ENCODE peak calls at places on chromosome 22, in eight cellular contexts. One of them, this sample, is unnamed.

GRCh38 chr22:42376721-42377177 is 55.5 kb downstream of the NFAM1 start:
- DNase-seq in RPMI7951: peak; percentile 59
- DNase-seq in HCEC 1CT: no peak
- DNase-seq in amniotic stem cell: no peak
- DNase-seq in NCI-H1092: peak; percentile 66
- DNase-seq in dorsolateral prefrontal cortex: peak; percentile 42
- DNase-seq in activated CD4-positive, alpha-beta memory T cell treated with anti-CD3 and anti-CD28 coated beads, Interleukin-2, amount 10 ng/mL, durations not matched to agents 7 days and 5 days: no peak
- DNase-seq in Daoy: peak; percentile 29
- DNase-seq in this sample: no peak

GRCh38 chr22:44219101-44219870 is 38.6 kb downstream of the PARVG start:
- DNase-seq in RPMI7951: no peak
- DNase-seq in HCEC 1CT: no peak
- DNase-seq in amniotic stem cell: no peak
- DNase-seq in NCI-H1092: no peak
- DNase-seq in dorsolateral prefrontal cortex: no peak
- DNase-seq in Daoy: no peak
- DNase-seq in activated CD4-positive, alpha-beta memory T cell treated with anti-CD3 and anti-CD28 coated beads, Interleukin-2, amount 10 ng/mL, durations not matched to agents 7 days and 5 days: no peak
- DNase-seq in this sample: no peak

GRCh38 chr22:46549971-46550641 is 12.7 kb upstream of the CELSR1 start:
- DNase-seq in amniotic stem cell: no peak
- DNase-seq in HCEC 1CT: no peak
- DNase-seq in dorsolateral prefrontal cortex: no peak
- DNase-seq in NCI-H1092: no peak
- DNase-seq in Daoy: no peak
- DNase-seq in activated CD4-positive, alpha-beta memory T cell treated with anti-CD3 and anti-CD28 coated beads, Interleukin-2, amount 10 ng/mL, durations not matched to agents 7 days and 5 days: no peak
- DNase-seq in RPMI7951: no peak
- DNase-seq in this sample: no peak

GRCh38 chr22:47591709-47592108 is 829.3 kb downstream of the TBC1D22A start:
- DNase-seq in HCEC 1CT: no peak
- DNase-seq in NCI-H1092: no peak
- DNase-seq in Daoy: no peak
- DNase-seq in dorsolateral prefrontal cortex: no peak
- DNase-seq in amniotic stem cell: no peak
- DNase-seq in activated CD4-positive, alpha-beta memory T cell treated with anti-CD3 and anti-CD28 coated beads, Interleukin-2, amount 10 ng/mL, durations not matched to agents 7 days and 5 days: no peak
- DNase-seq in RPMI7951: no peak
- DNase-seq in this sample: no peak

GRCh38 chr22:40498454-40499186 is 128.2 kb downstream of the SGSM3 start:
- DNase-seq in NCI-H1092: no peak
- DNase-seq in dorsolateral prefrontal cortex: no peak
- DNase-seq in HCEC 1CT: peak; percentile 94
- DNase-seq in RPMI7951: peak; percentile 93
- DNase-seq in Daoy: peak; percentile 95
- DNase-seq in amniotic stem cell: peak; percentile 38
- DNase-seq in activated CD4-positive, alpha-beta memory T cell treated with anti-CD3 and anti-CD28 coated beads, Interleukin-2, amount 10 ng/mL, durations not matched to agents 7 days and 5 days: no peak
- DNase-seq in this sample: peak; percentile 85

GRCh38 chr22:44445307-44445680 is 52.7 kb downstream of the RTL6 start:
- DNase-seq in RPMI7951: no peak
- DNase-seq in dorsolateral prefrontal cortex: no peak
- DNase-seq in Daoy: no peak
- DNase-seq in activated CD4-positive, alpha-beta memory T cell treated with anti-CD3 and anti-CD28 coated beads, Interleukin-2, amount 10 ng/mL, durations not matched to agents 7 days and 5 days: no peak
- DNase-seq in NCI-H1092: no peak
- DNase-seq in HCEC 1CT: no peak
- DNase-seq in amniotic stem cell: no peak
- DNase-seq in this sample: no peak

GRCh38 chr22:37287550-37287951 is 5.2 kb downstream of the CYTH4 start:
- DNase-seq in activated CD4-positive, alpha-beta memory T cell treated with anti-CD3 and anti-CD28 coated beads, Interleukin-2, amount 10 ng/mL, durations not matched to agents 7 days and 5 days: no peak
- DNase-seq in amniotic stem cell: no peak
- DNase-seq in dorsolateral prefrontal cortex: no peak
- DNase-seq in Daoy: no peak
- DNase-seq in RPMI7951: no peak
- DNase-seq in HCEC 1CT: no peak
- DNase-seq in NCI-H1092: no peak
- DNase-seq in this sample: no peak

GRCh38 chr22:23396362-23397007 is 183.6 kb downstream of the IGLL1 start:
- DNase-seq in dorsolateral prefrontal cortex: no peak
- DNase-seq in RPMI7951: no peak
- DNase-seq in activated CD4-positive, alpha-beta memory T cell treated with anti-CD3 and anti-CD28 coated beads, Interleukin-2, amount 10 ng/mL, durations not matched to agents 7 days and 5 days: no peak
- DNase-seq in HCEC 1CT: no peak
- DNase-seq in Daoy: no peak
- DNase-seq in NCI-H1092: no peak
- DNase-seq in amniotic stem cell: no peak
- DNase-seq in this sample: no peak

GRCh38 chr22:46100401-46101105 is 49.8 kb upstream of the PPARA start:
- DNase-seq in activated CD4-positive, alpha-beta memory T cell treated with anti-CD3 and anti-CD28 coated beads, Interleukin-2, amount 10 ng/mL, durations not matched to agents 7 days and 5 days: no peak
- DNase-seq in HCEC 1CT: no peak
- DNase-seq in RPMI7951: no peak
- DNase-seq in NCI-H1092: no peak
- DNase-seq in dorsolateral prefrontal cortex: no peak
- DNase-seq in amniotic stem cell: no peak
- DNase-seq in Daoy: no peak
- DNase-seq in this sample: no peak

GRCh38 chr22:29427176-29427760 is 11.1 kb upstream of the RFPL1 start:
- DNase-seq in Daoy: no peak
- DNase-seq in NCI-H1092: no peak
- DNase-seq in activated CD4-positive, alpha-beta memory T cell treated with anti-CD3 and anti-CD28 coated beads, Interleukin-2, amount 10 ng/mL, durations not matched to agents 7 days and 5 days: no peak
- DNase-seq in amniotic stem cell: no peak
- DNase-seq in HCEC 1CT: peak; percentile 20
- DNase-seq in dorsolateral prefrontal cortex: no peak
- DNase-seq in RPMI7951: no peak
- DNase-seq in this sample: no peak

GRCh38 chr22:33028191-33028700 is 29.9 kb downstream of the SYN3 start:
- DNase-seq in dorsolateral prefrontal cortex: no peak
- DNase-seq in RPMI7951: no peak
- DNase-seq in HCEC 1CT: no peak
- DNase-seq in NCI-H1092: peak; percentile 33
- DNase-seq in activated CD4-positive, alpha-beta memory T cell treated with anti-CD3 and anti-CD28 coated beads, Interleukin-2, amount 10 ng/mL, durations not matched to agents 7 days and 5 days: no peak
- DNase-seq in amniotic stem cell: no peak
- DNase-seq in Daoy: no peak
- DNase-seq in this sample: no peak

GRCh38 chr22:46845281-46846153 is 83.1 kb downstream of the TBC1D22A start:
- DNase-seq in activated CD4-positive, alpha-beta memory T cell treated with anti-CD3 and anti-CD28 coated beads, Interleukin-2, amount 10 ng/mL, durations not matched to agents 7 days and 5 days: no peak
- DNase-seq in RPMI7951: peak; percentile 3
- DNase-seq in HCEC 1CT: peak; percentile 38
- DNase-seq in Daoy: no peak
- DNase-seq in amniotic stem cell: no peak
- DNase-seq in NCI-H1092: no peak
- DNase-seq in dorsolateral prefrontal cortex: peak; percentile 55
- DNase-seq in this sample: peak; percentile 63

GRCh38 chr22:28181332-28181731 is 262.3 kb upstream of the PITPNB start:
- DNase-seq in dorsolateral prefrontal cortex: no peak
- DNase-seq in Daoy: no peak
- DNase-seq in HCEC 1CT: peak; percentile 25
- DNase-seq in activated CD4-positive, alpha-beta memory T cell treated with anti-CD3 and anti-CD28 coated beads, Interleukin-2, amount 10 ng/mL, durations not matched to agents 7 days and 5 days: no peak
- DNase-seq in RPMI7951: no peak
- DNase-seq in NCI-H1092: no peak
- DNase-seq in amniotic stem cell: no peak
- DNase-seq in this sample: no peak

GRCh38 chr22:39534591-39535301 is 2.2 kb upstream of the RPS19BP1 start:
- DNase-seq in amniotic stem cell: no peak
- DNase-seq in dorsolateral prefrontal cortex: peak; percentile 87
- DNase-seq in activated CD4-positive, alpha-beta memory T cell treated with anti-CD3 and anti-CD28 coated beads, Interleukin-2, amount 10 ng/mL, durations not matched to agents 7 days and 5 days: peak; percentile 83
- DNase-seq in HCEC 1CT: peak; percentile 47
- DNase-seq in Daoy: peak; percentile 74
- DNase-seq in NCI-H1092: peak; percentile 60
- DNase-seq in RPMI7951: peak; percentile 51
- DNase-seq in this sample: peak; percentile 55

GRCh38 chr22:21624880-21625791 is 4.7 kb downstream of the YDJC start:
- DNase-seq in dorsolateral prefrontal cortex: no peak
- DNase-seq in amniotic stem cell: no peak
- DNase-seq in HCEC 1CT: no peak
- DNase-seq in NCI-H1092: no peak
- DNase-seq in activated CD4-positive, alpha-beta memory T cell treated with anti-CD3 and anti-CD28 coated beads, Interleukin-2, amount 10 ng/mL, durations not matched to agents 7 days and 5 days: no peak
- DNase-seq in RPMI7951: no peak
- DNase-seq in Daoy: no peak
- DNase-seq in this sample: no peak

GRCh38 chr22:22233081-22233480 is 11.5 kb upstream of the VPREB1 start:
- DNase-seq in amniotic stem cell: no peak
- DNase-seq in activated CD4-positive, alpha-beta memory T cell treated with anti-CD3 and anti-CD28 coated beads, Interleukin-2, amount 10 ng/mL, durations not matched to agents 7 days and 5 days: no peak
- DNase-seq in RPMI7951: no peak
- DNase-seq in Daoy: no peak
- DNase-seq in dorsolateral prefrontal cortex: no peak
- DNase-seq in NCI-H1092: no peak
- DNase-seq in HCEC 1CT: no peak
- DNase-seq in this sample: no peak

GRCh38 chr22:19766235-19766505 is 5.6 kb downstream of the TBX1 start:
- DNase-seq in amniotic stem cell: no peak
- DNase-seq in NCI-H1092: no peak
- DNase-seq in HCEC 1CT: no peak
- DNase-seq in RPMI7951: no peak
- DNase-seq in activated CD4-positive, alpha-beta memory T cell treated with anti-CD3 and anti-CD28 coated beads, Interleukin-2, amount 10 ng/mL, durations not matched to agents 7 days and 5 days: no peak
- DNase-seq in dorsolateral prefrontal cortex: no peak
- DNase-seq in Daoy: no peak
- DNase-seq in this sample: no peak

GRCh38 chr22:37501610-37502341 is 15.6 kb upstream of the MFNG start:
- DNase-seq in Daoy: peak; percentile 89
- DNase-seq in amniotic stem cell: no peak
- DNase-seq in dorsolateral prefrontal cortex: no peak
- DNase-seq in RPMI7951: peak; percentile 62
- DNase-seq in activated CD4-positive, alpha-beta memory T cell treated with anti-CD3 and anti-CD28 coated beads, Interleukin-2, amount 10 ng/mL, durations not matched to agents 7 days and 5 days: no peak
- DNase-seq in HCEC 1CT: peak; percentile 68
- DNase-seq in NCI-H1092: peak; percentile 19
- DNase-seq in this sample: peak; percentile 92

GRCh38 chr22:49632199-49633009 is 195.3 kb downstream of the BRD1 start:
- DNase-seq in Daoy: peak; percentile 82
- DNase-seq in NCI-H1092: peak; percentile 18
- DNase-seq in HCEC 1CT: no peak
- DNase-seq in activated CD4-positive, alpha-beta memory T cell treated with anti-CD3 and anti-CD28 coated beads, Interleukin-2, amount 10 ng/mL, durations not matched to agents 7 days and 5 days: no peak
- DNase-seq in amniotic stem cell: no peak
- DNase-seq in dorsolateral prefrontal cortex: peak; percentile 81
- DNase-seq in RPMI7951: peak; percentile 24
- DNase-seq in this sample: peak; percentile 8

GRCh38 chr22:20165913-20166312 is 15.1 kb upstream of the CCDC188 start:
- DNase-seq in activated CD4-positive, alpha-beta memory T cell treated with anti-CD3 and anti-CD28 coated beads, Interleukin-2, amount 10 ng/mL, durations not matched to agents 7 days and 5 days: no peak
- DNase-seq in Daoy: no peak
- DNase-seq in NCI-H1092: no peak
- DNase-seq in dorsolateral prefrontal cortex: no peak
- DNase-seq in HCEC 1CT: no peak
- DNase-seq in amniotic stem cell: no peak
- DNase-seq in RPMI7951: no peak
- DNase-seq in this sample: no peak

GRCh38 chr22:40487663-40488249 is 117.4 kb downstream of the SGSM3 start:
- DNase-seq in amniotic stem cell: no peak
- DNase-seq in activated CD4-positive, alpha-beta memory T cell treated with anti-CD3 and anti-CD28 coated beads, Interleukin-2, amount 10 ng/mL, durations not matched to agents 7 days and 5 days: no peak
- DNase-seq in RPMI7951: peak; percentile 33
- DNase-seq in NCI-H1092: peak; percentile 5
- DNase-seq in Daoy: no peak
- DNase-seq in HCEC 1CT: peak; percentile 60
- DNase-seq in dorsolateral prefrontal cortex: no peak
- DNase-seq in this sample: no peak

GRCh38 chr22:29269731-29270474 is 1.8 kb downstream of the EWSR1 start:
- DNase-seq in amniotic stem cell: no peak
- DNase-seq in RPMI7951: no peak
- DNase-seq in NCI-H1092: no peak
- DNase-seq in Daoy: no peak
- DNase-seq in activated CD4-positive, alpha-beta memory T cell treated with anti-CD3 and anti-CD28 coated beads, Interleukin-2, amount 10 ng/mL, durations not matched to agents 7 days and 5 days: peak; percentile 33
- DNase-seq in HCEC 1CT: no peak
- DNase-seq in dorsolateral prefrontal cortex: no peak
- DNase-seq in this sample: no peak

GRCh38 chr22:50262460-50262911 is 1.0 kb upstream of the MAPK12 start:
- DNase-seq in Daoy: peak; percentile 62
- DNase-seq in HCEC 1CT: no peak
- DNase-seq in RPMI7951: no peak
- DNase-seq in dorsolateral prefrontal cortex: no peak
- DNase-seq in NCI-H1092: no peak
- DNase-seq in activated CD4-positive, alpha-beta memory T cell treated with anti-CD3 and anti-CD28 coated beads, Interleukin-2, amount 10 ng/mL, durations not matched to agents 7 days and 5 days: no peak
- DNase-seq in amniotic stem cell: no peak
- DNase-seq in this sample: no peak

GRCh38 chr22:19354201-19354600 is 62.7 kb upstream of the CLTCL1 start:
- DNase-seq in NCI-H1092: no peak
- DNase-seq in amniotic stem cell: no peak
- DNase-seq in HCEC 1CT: no peak
- DNase-seq in Daoy: no peak
- DNase-seq in RPMI7951: no peak
- DNase-seq in activated CD4-positive, alpha-beta memory T cell treated with anti-CD3 and anti-CD28 coated beads, Interleukin-2, amount 10 ng/mL, durations not matched to agents 7 days and 5 days: no peak
- DNase-seq in dorsolateral prefrontal cortex: peak; percentile 14
- DNase-seq in this sample: no peak

GRCh38 chr22:19966908-19967750 is 25.5 kb upstream of the TXNRD2 start:
- DNase-seq in activated CD4-positive, alpha-beta memory T cell treated with anti-CD3 and anti-CD28 coated beads, Interleukin-2, amount 10 ng/mL, durations not matched to agents 7 days and 5 days: no peak
- DNase-seq in NCI-H1092: no peak
- DNase-seq in dorsolateral prefrontal cortex: no peak
- DNase-seq in RPMI7951: no peak
- DNase-seq in HCEC 1CT: no peak
- DNase-seq in Daoy: no peak
- DNase-seq in amniotic stem cell: no peak
- DNase-seq in this sample: no peak

GRCh38 chr22:17155941-17156340 is 3.1 kb downstream of the HDHD5 start:
- DNase-seq in dorsolateral prefrontal cortex: no peak
- DNase-seq in RPMI7951: no peak
- DNase-seq in NCI-H1092: no peak
- DNase-seq in amniotic stem cell: no peak
- DNase-seq in HCEC 1CT: no peak
- DNase-seq in Daoy: no peak
- DNase-seq in activated CD4-positive, alpha-beta memory T cell treated with anti-CD3 and anti-CD28 coated beads, Interleukin-2, amount 10 ng/mL, durations not matched to agents 7 days and 5 days: no peak
- DNase-seq in this sample: no peak

GRCh38 chr22:38111941-38112355 is 1.5 kb upstream of the BAIAP2L2 start:
- DNase-seq in NCI-H1092: no peak
- DNase-seq in amniotic stem cell: no peak
- DNase-seq in RPMI7951: no peak
- DNase-seq in dorsolateral prefrontal cortex: no peak
- DNase-seq in HCEC 1CT: no peak
- DNase-seq in activated CD4-positive, alpha-beta memory T cell treated with anti-CD3 and anti-CD28 coated beads, Interleukin-2, amount 10 ng/mL, durations not matched to agents 7 days and 5 days: no peak
- DNase-seq in Daoy: no peak
- DNase-seq in this sample: no peak

GRCh38 chr22:27108425-27109114 is 451.2 kb downstream of the MIAT start:
- DNase-seq in NCI-H1092: peak; percentile 61
- DNase-seq in amniotic stem cell: no peak
- DNase-seq in RPMI7951: peak; percentile 36
- DNase-seq in HCEC 1CT: no peak
- DNase-seq in dorsolateral prefrontal cortex: no peak
- DNase-seq in activated CD4-positive, alpha-beta memory T cell treated with anti-CD3 and anti-CD28 coated beads, Interleukin-2, amount 10 ng/mL, durations not matched to agents 7 days and 5 days: no peak
- DNase-seq in Daoy: peak; percentile 36
- DNase-seq in this sample: no peak

GRCh38 chr22:38035530-38035885 is 21.7 kb upstream of the PICK1 start:
- DNase-seq in HCEC 1CT: no peak
- DNase-seq in dorsolateral prefrontal cortex: no peak
- DNase-seq in amniotic stem cell: no peak
- DNase-seq in activated CD4-positive, alpha-beta memory T cell treated with anti-CD3 and anti-CD28 coated beads, Interleukin-2, amount 10 ng/mL, durations not matched to agents 7 days and 5 days: no peak
- DNase-seq in NCI-H1092: no peak
- DNase-seq in RPMI7951: no peak
- DNase-seq in Daoy: no peak
- DNase-seq in this sample: no peak

GRCh38 chr22:21657361-21658118 is 8.3 kb upstream of the PPIL2 start:
- DNase-seq in dorsolateral prefrontal cortex: peak; percentile 12
- DNase-seq in activated CD4-positive, alpha-beta memory T cell treated with anti-CD3 and anti-CD28 coated beads, Interleukin-2, amount 10 ng/mL, durations not matched to agents 7 days and 5 days: peak; percentile 85
- DNase-seq in RPMI7951: peak; percentile 68
- DNase-seq in NCI-H1092: peak; percentile 91
- DNase-seq in HCEC 1CT: no peak
- DNase-seq in amniotic stem cell: no peak
- DNase-seq in Daoy: peak; percentile 78
- DNase-seq in this sample: peak; percentile 48

GRCh38 chr22:50729391-50730012 is 8.5 kb upstream of the ACR start:
- DNase-seq in NCI-H1092: no peak
- DNase-seq in amniotic stem cell: no peak
- DNase-seq in Daoy: no peak
- DNase-seq in activated CD4-positive, alpha-beta memory T cell treated with anti-CD3 and anti-CD28 coated beads, Interleukin-2, amount 10 ng/mL, durations not matched to agents 7 days and 5 days: no peak
- DNase-seq in HCEC 1CT: no peak
- DNase-seq in dorsolateral prefrontal cortex: peak; percentile 39
- DNase-seq in RPMI7951: no peak
- DNase-seq in this sample: no peak

GRCh38 chr22:37675930-37676571 is 615 bp downstream of the LGALS1 start:
- DNase-seq in NCI-H1092: no peak
- DNase-seq in RPMI7951: peak; percentile 62
- DNase-seq in Daoy: peak; percentile 43
- DNase-seq in HCEC 1CT: peak; percentile 28
- DNase-seq in activated CD4-positive, alpha-beta memory T cell treated with anti-CD3 and anti-CD28 coated beads, Interleukin-2, amount 10 ng/mL, durations not matched to agents 7 days and 5 days: peak; percentile 40
- DNase-seq in dorsolateral prefrontal cortex: no peak
- DNase-seq in amniotic stem cell: no peak
- DNase-seq in this sample: peak; percentile 79

GRCh38 chr22:36144886-36145541 is 15.5 kb downstream of the APOL3 start:
- DNase-seq in dorsolateral prefrontal cortex: peak; percentile 30
- DNase-seq in activated CD4-positive, alpha-beta memory T cell treated with anti-CD3 and anti-CD28 coated beads, Interleukin-2, amount 10 ng/mL, durations not matched to agents 7 days and 5 days: peak; percentile 37
- DNase-seq in amniotic stem cell: peak; percentile 56
- DNase-seq in NCI-H1092: peak; percentile 32
- DNase-seq in HCEC 1CT: peak; percentile 51
- DNase-seq in RPMI7951: peak; percentile 76
- DNase-seq in Daoy: peak; percentile 71
- DNase-seq in this sample: peak; percentile 72

GRCh38 chr22:23691748-23692423 is 1.1 kb downstream of the RGL4 start:
- DNase-seq in RPMI7951: no peak
- DNase-seq in dorsolateral prefrontal cortex: no peak
- DNase-seq in amniotic stem cell: no peak
- DNase-seq in NCI-H1092: no peak
- DNase-seq in HCEC 1CT: no peak
- DNase-seq in activated CD4-positive, alpha-beta memory T cell treated with anti-CD3 and anti-CD28 coated beads, Interleukin-2, amount 10 ng/mL, durations not matched to agents 7 days and 5 days: no peak
- DNase-seq in Daoy: no peak
- DNase-seq in this sample: no peak